ENCODE peak calls at places on chromosomes 2 and 18, in eight cellular contexts. U is B cell; E is breast epithelium; S is astrocyte; B is brain microvascular endothelial cell; P is esophagus squamous epithelium; N is neural progenitor cell; J is CD8-positive, alpha-beta T cell. G is an unnamed sample.

GRCh38 chr2:64145119-64145518 is 899 bp upstream of the PELI1 start:
- DNase-seq in U (no peak), E (no peak), S (no peak), B (no peak), P (no peak), N (no peak), J (no peak), G (no peak)

GRCh38 chr2:109266998-109267854 is 138.2 kb downstream of the SH3RF3 start:
- DNase-seq in U (no peak), E (no peak), S (no peak), B (no peak), P (no peak), N (peak; percentile 18), J (no peak), G (peak; percentile 51)

GRCh38 chr18:7778181-7778580 is 211.1 kb downstream of the PTPRM start:
- DNase-seq in U (no peak), E (no peak), S (peak; percentile 64), B (peak; percentile 67), P (no peak), N (no peak), J (no peak), G (no peak)

GRCh38 chr18:10526211-10526949 is 553 bp downstream of the NAPG start:
- DNase-seq in U (peak; percentile 66), E (peak; percentile 61), S (peak; percentile 31), B (peak; percentile 18), P (peak; percentile 10), N (peak; percentile 77), J (peak; percentile 41), G (peak; percentile 86)

GRCh38 chr2:37324536-37324785 is 172 bp downstream of the PRKD3 start:
- DNase-seq in U (no peak), E (peak; percentile 71), S (peak; percentile 43), B (peak; percentile 60), P (peak; percentile 17), N (peak; percentile 95), J (peak; percentile 75), G (peak; percentile 92)

GRCh38 chr2:131567891-131568290 is 40.2 kb downstream of the CCDC74A start:
- DNase-seq in U (no peak), E (no peak), S (no peak), B (no peak), P (no peak), N (no peak), J (no peak), G (no peak)

GRCh38 chr2:126720031-126720368 is 64.0 kb downstream of the GYPC start:
- DNase-seq in U (no peak), E (no peak), S (no peak), B (peak; percentile 10), P (no peak), N (no peak), J (no peak), G (no peak)

GRCh38 chr2:150465703-150466569 is 21.5 kb downstream of the RND3 start:
- DNase-seq in U (no peak), E (no peak), S (no peak), B (peak; percentile 44), P (no peak), N (no peak), J (no peak), G (no peak)

GRCh38 chr2:18719978-18720775 is 130.8 kb upstream of the NT5C1B start:
- DNase-seq in U (no peak), E (no peak), S (peak; percentile 46), B (peak; percentile 83), P (no peak), N (no peak), J (no peak), G (no peak)

GRCh38 chr2:128293426-128293755 is 25.3 kb downstream of the HS6ST1 start:
- DNase-seq in U (no peak), E (no peak), S (no peak), B (no peak), P (no peak), N (no peak), J (no peak), G (no peak)

DNA sequence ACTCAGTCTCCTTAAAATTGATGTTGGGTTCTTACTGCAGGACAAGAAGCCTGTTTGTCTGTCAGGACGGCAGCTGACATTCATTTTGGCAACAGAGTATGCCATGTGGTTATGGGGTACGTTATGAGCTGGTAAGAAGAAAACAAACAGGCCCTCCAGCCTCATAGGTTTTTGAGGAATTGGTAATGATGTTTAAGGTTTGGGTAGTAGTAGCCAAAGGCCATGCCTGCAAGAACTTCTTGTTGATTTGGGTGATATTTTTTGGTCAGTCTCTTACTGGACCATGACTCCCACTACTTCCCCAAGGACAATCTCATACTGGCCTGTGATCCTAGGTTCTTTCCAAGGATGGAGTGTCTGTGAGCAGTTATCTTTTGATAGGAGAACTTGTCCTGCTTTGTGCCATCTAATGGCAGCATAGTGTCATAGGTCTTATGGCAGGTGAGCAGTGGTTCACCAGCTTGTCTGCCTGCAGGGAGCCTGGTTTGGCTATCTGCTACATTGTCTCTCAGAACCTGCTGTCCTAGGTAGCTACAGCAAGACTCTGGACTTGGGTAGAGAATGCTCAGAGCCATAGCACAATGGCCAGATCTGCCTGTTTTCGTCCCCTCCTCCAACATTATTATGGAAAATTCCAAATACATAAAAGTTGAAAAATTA is 28.1 kb downstream of the AGFG1 start:
- DNase-seq in U (no peak), E (no peak), S (no peak), B (no peak), P (no peak), N (no peak), J (no peak), G (no peak)
- TF ChIP-seq CTCF in U (no peak), E (no peak), S (no peak), B (no peak), P (no peak), N (no peak), J (no peak), G (no peak)

GRCh38 chr2:218582085-218582484 is 13.4 kb downstream of the CNOT9 start:
- DNase-seq in U (no peak), E (no peak), S (peak; percentile 83), B (peak; percentile 63), P (no peak), N (no peak), J (no peak), G (no peak)

GRCh38 chr2:218585541-218585940 is 16.9 kb downstream of the CNOT9 start:
- DNase-seq in U (no peak), E (no peak), S (no peak), B (no peak), P (no peak), N (no peak), J (no peak), G (no peak)

GRCh38 chr2:218578272-218578877 is 9.7 kb downstream of the CNOT9 start:
- DNase-seq in U (no peak), E (no peak), S (no peak), B (no peak), P (no peak), N (no peak), J (no peak), G (no peak)

DNA sequence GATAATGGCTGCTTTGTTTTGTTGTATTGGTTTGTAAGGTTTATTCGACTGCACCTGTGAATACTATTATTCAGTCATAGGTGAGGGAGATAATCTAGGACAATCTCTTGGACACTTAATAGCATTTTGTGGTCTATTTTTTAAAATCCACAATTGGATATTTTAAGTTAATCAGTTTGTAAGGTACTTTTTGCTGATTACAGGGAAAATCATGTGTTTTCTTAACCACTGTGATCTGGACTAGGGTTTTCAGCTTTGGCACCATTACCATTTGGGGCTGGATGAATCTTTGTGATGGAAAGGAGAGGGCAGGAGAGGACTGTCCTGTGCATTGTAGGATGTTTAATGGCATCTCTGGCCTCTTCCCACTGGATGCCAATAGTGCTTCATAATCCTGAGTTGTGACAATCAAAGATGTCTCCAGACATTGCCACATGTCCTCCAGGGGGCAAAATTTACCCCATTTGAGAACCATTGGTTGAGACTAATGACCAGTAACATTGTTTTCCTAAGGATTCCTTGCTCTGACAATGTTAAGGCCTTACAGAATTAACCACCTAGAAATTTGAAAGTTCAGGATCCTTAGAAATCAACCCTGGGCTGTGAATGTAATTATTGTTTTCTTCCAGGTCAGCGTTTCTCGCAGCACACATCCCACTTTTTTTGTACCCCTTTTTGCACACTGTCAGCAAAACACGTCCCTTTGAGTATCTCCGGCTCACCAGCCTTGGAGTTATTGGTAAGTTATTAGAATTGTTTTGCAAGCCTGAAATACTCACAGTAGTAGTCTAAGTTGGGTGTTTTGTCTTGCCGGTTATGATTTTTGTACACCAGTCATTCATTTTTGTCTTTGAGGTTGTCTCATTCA is 15.6 kb downstream of the CNOT9 start:
- DNase-seq in U (no peak), E (no peak), S (no peak), B (no peak), P (no peak), N (no peak), J (no peak), G (no peak)
- TF ChIP-seq CTCF in U (peak; percentile 14), E (no peak), S (no peak), B (peak; percentile 8), P (no peak), N (peak; percentile 16), J (no peak), G (no peak)

DNA sequence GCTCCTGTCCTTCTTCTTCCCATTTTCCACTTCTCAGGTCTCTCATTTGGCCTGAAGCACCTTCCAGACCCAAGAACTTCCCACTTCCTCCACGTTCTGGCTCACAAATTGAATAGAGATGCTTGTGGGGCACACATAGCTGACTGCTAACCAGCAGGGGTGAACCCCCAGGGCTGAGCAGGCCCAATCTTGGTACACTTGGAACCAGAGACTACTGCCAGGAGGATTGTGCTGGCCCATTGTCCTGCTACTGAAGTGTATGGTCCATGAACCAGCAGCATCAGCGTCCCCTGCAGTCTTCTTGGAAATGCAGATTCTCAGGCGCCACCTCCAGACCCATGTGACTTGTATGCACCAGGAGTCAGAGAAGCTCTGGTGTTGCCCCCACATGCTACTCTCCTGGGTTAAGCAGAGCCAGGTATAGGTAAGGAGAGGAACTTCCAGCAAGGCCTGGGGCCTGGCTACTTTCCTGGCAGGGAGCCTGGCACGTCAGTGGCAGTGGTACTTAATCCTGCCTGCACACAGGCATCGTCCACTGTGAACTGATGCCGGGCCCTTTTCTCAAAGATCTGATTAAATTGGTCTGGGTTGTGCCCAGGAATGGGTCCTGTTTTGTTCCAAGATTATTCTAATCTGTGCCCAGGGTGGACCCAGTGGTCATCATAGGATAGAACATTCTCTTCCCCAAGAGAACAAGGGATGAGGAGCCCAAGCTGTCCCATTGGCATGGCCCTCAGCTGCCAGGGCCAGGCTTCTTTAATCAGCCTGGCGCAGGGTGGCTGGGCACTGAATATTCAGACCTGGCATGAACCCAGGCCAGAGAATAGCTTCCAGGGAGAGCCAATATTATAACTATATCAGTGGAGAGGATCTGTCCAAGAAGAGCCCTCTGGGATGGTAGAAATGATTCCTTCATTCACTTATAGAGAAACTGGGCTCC is 248.7 kb downstream of the SOX11 start:
- DNase-seq in U (no peak), E (no peak), S (no peak), B (no peak), P (no peak), N (no peak), J (no peak), G (no peak)
- TF ChIP-seq CTCF in U (no peak), E (no peak), S (no peak), B (no peak), P (no peak), N (no peak), J (no peak), G (no peak)

DNA sequence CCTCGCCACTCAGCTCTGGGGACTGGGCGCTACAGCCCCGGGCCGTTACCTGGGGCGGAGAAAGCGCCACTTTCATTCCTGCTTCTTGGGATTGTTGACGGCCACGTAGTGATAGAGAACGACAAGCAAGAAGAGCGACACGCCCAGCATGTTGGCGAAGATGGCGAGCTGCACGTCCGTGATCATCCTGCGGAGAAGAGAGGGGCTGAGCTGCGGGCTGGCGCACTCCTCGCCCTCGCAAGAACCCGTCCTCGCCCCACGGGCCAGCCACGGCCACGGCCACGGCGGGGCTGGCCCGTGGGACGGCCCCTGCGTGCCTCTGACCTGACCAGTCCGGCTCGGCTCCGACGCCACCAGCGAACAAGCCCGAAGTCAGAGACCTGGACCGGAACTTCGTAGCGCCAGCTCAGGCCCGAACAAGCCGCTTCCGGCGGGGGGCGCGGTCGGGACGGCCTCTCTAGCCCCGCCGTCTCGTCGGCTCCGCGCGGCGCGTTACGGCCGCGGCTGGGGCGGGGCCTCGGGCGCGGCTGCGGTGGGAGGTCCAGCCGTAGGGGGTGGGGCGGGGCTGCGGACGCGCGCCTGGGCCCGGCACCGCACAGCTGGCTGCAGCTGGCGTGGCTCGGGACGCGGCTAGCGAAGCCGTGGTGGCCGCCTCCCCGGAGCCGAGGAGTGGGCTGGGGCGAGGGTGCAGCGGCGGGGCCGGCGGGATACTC is at the start of gene OST4:
- DNase-seq in U (peak; percentile 99), E (peak; percentile 91), S (peak; percentile 87), B (peak; percentile 88), P (peak; percentile 31), N (peak; percentile 98), J (peak; percentile 89), G (peak; percentile 97)
- TF ChIP-seq CTCF in U (no peak), E (no peak), S (no peak), B (no peak), P (no peak), N (no peak), J (no peak), G (no peak)

G was measured in upper lobe of right lung.